ENCODE peak calls at places on chromosome 22, in four cellular contexts. S, W, K and C are unnamed samples.

GRCh38 chr22:26453195-26453594 is 24.1 kb downstream of the ASPHD2 start:
- DNase-seq in S (no peak), W (no peak), K (no peak), C (no peak)

GRCh38 chr22:30541979-30542810 is 4.3 kb downstream of the SEC14L6 start:
- DNase-seq in S (no peak), W (no peak), K (no peak), C (no peak)

GRCh38 chr22:21044931-21045584 is 688 bp upstream of the LRRC74B start:
- DNase-seq in S (no peak), W (no peak), K (no peak), C (no peak)

GRCh38 chr22:18067548-18068341 is 10.0 kb upstream of the PEX26 start:
- DNase-seq in S (no peak), W (no peak), K (no peak), C (no peak)

GRCh38 chr22:41544671-41545476 is 604 bp upstream of the POLR3H start:
- DNase-seq in S (no peak), W (no peak), K (no peak), C (no peak)

GRCh38 chr22:23553922-23554870 is 25.9 kb downstream of the IGLL1 start:
- DNase-seq in S (no peak), W (no peak), K (no peak), C (no peak)

GRCh38 chr22:21866821-21867527 is 471 bp downstream of the MAPK1 start:
- DNase-seq in S (peak; percentile 15), W (peak; percentile 46), K (no peak), C (no peak)

GRCh38 chr22:27512283-27512761 is 289.2 kb downstream of the MN1 start:
- DNase-seq in S (no peak), W (no peak), K (no peak), C (no peak)

GRCh38 chr22:17540481-17540880 is 22.8 kb upstream of the SLC25A18 start:
- DNase-seq in S (no peak), W (no peak), K (no peak), C (no peak)

GRCh38 chr22:39117585-39118191 is 20.6 kb downstream of the APOBEC3H start:
- DNase-seq in S (peak; percentile 75), W (peak; percentile 76), K (peak; percentile 62), C (peak; percentile 57)

GRCh38 chr22:39122772-39123470 is 25.9 kb downstream of the APOBEC3H start:
- DNase-seq in S (no peak), W (no peak), K (no peak), C (no peak)

GRCh38 chr22:28940441-28940840 is 57.1 kb downstream of the ZNRF3 start:
- DNase-seq in S (no peak), W (no peak), K (no peak), C (no peak)

GRCh38 chr22:41979423-41980250 is 10.4 kb downstream of the SEPTIN3 start:
- DNase-seq in S (no peak), W (no peak), K (no peak), C (no peak)

GRCh38 chr22:42385691-42386090 is 46.5 kb downstream of the NFAM1 start:
- DNase-seq in S (no peak), W (no peak), K (no peak), C (no peak)

GRCh38 chr22:17968126-17968525 is 56.2 kb downstream of the MICAL3 start:
- DNase-seq in S (no peak), W (no peak), K (no peak), C (no peak)

GRCh38 chr22:32050678-32051515 is 7.8 kb downstream of the SLC5A1 start:
- DNase-seq in S (peak; percentile 40), W (peak; percentile 66), K (peak; percentile 27), C (no peak)

GRCh38 chr22:50269573-50270301 is 443 bp downstream of the MAPK11 start:
- DNase-seq in S (peak; percentile 54), W (peak; percentile 51), K (no peak), C (peak; percentile 46)

GRCh38 chr22:19986410-19987341 is 29.9 kb downstream of the ARVCF start:
- DNase-seq in S (peak; percentile 35), W (peak; percentile 75), K (peak; percentile 31), C (peak; percentile 64)

GRCh38 chr22:19473578-19473977 is 5.4 kb downstream of the UFD1 start:
- DNase-seq in S (no peak), W (no peak), K (no peak), C (no peak)